ENCODE peak calls at places on chromosome 16, in four cellular contexts. D is transverse colon, R is tibial nerve, S is astrocyte. W is an unnamed sample.

GRCh38 chr16:88315543-88316105 is 67.1 kb upstream of the ZNF469 start:
- DNase-seq in S (peak), R (no peak), D (peak), W (peak)

GRCh38 chr16:268141-269053 is 7.3 kb downstream of the RGS11 start:
- DNase-seq in D (peak), S (no peak), R (no peak), W (no peak)

GRCh38 chr16:78504391-78504945 is 405.0 kb downstream of the WWOX start:
- DNase-seq in S (no peak), D (peak), R (peak), W (no peak)

GRCh38 chr16:85055503-85056210 is 28.1 kb downstream of the KIAA0513 start:
- DNase-seq in S (peak), D (peak), R (peak), W (peak)

GRCh38 chr16:77840623-77841274 is 52.4 kb downstream of the VAT1L start:
- DNase-seq in D (no peak), S (peak), R (no peak), W (peak)

GRCh38 chr16:70573451-70574121 is 50.0 kb downstream of the SF3B3 start:
- DNase-seq in S (peak), D (no peak), R (peak), W (peak)

GRCh38 chr16:1101133-1101532 is 5.1 kb upstream of the C1QTNF8 start:
- DNase-seq in S (no peak), D (no peak), R (no peak), W (no peak)

GRCh38 chr16:1435921-1436697 is 5.2 kb downstream of the PERCC1 start:
- DNase-seq in R (no peak), D (no peak), S (no peak), W (no peak)

GRCh38 chr16:50821586-50821985 is 79.7 kb downstream of the CYLD start:
- DNase-seq in D (no peak), S (no peak), R (no peak), W (no peak)

GRCh38 chr16:75593825-75594820 is 27.9 kb downstream of the GABARAPL2 start:
- DNase-seq in D (no peak), R (no peak), S (peak), W (peak)

GRCh38 chr16:28883221-28883996 is 5.1 kb downstream of the ATP2A1 start:
- DNase-seq in D (no peak), R (no peak), S (no peak), W (no peak)

GRCh38 chr16:35596467-35596866 is 2137.1 kb downstream of the TP53TG3F start:
- DNase-seq in R (no peak), S (no peak), D (no peak), W (no peak)

GRCh38 chr16:49650603-49651002 is 205.3 kb downstream of the ZNF423 start:
- DNase-seq in S (no peak), D (no peak), R (no peak), W (no peak)

GRCh38 chr16:66270333-66270927 is 96.1 kb upstream of the CDH5 start:
- DNase-seq in R (peak), D (peak), S (no peak), W (no peak)

GRCh38 chr16:83937922-83938875 is 14.8 kb upstream of the OSGIN1 start:
- DNase-seq in D (no peak), S (no peak), R (no peak), W (no peak)

GRCh38 chr16:85926370-85926769 is 27.4 kb downstream of the IRF8 start:
- DNase-seq in D (no peak), R (no peak), S (no peak), W (no peak)

GRCh38 chr16:89055894-89056555 is 37.6 kb upstream of the ACSF3 start:
- DNase-seq in R (no peak), D (no peak), S (no peak), W (no peak)

GRCh38 chr16:2700786-2701185 is 18.5 kb downstream of the KCTD5 start:
- DNase-seq in D (no peak), S (no peak), R (no peak), W (no peak)

GRCh38 chr16:86772671-86773338 is 194.5 kb downstream of the FOXL1 start:
- DNase-seq in S (peak), R (no peak), D (no peak), W (no peak)

GRCh38 chr16:80346160-80346632 is 194.6 kb upstream of the DYNLRB2 start:
- DNase-seq in S (no peak), D (no peak), R (no peak), W (no peak)

GRCh38 chr16:67296422-67296821 is 17.1 kb downstream of the PLEKHG4 start:
- DNase-seq in S (peak), D (no peak), R (no peak), W (no peak)

GRCh38 chr16:73172621-73173312 is 124.8 kb upstream of the ZFHX3 start:
- DNase-seq in D (peak), R (peak), S (peak), W (peak)

GRCh38 chr16:84015399-84015798 is 27.2 kb downstream of the SLC38A8 start:
- DNase-seq in D (no peak), S (no peak), R (no peak), W (no peak)

GRCh38 chr16:29978081-29978480 is 4.4 kb downstream of the TAOK2 start:
- DNase-seq in D (no peak), R (no peak), S (no peak), W (no peak)

GRCh38 chr16:72434159-72434558 is 262.2 kb upstream of the PMFBP1 start:
- DNase-seq in D (no peak), S (peak), R (no peak), W (no peak)

GRCh38 chr16:285146-286055 is 2.4 kb downstream of the PDIA2 start:
- DNase-seq in D (no peak), S (no peak), R (no peak), W (no peak)

GRCh38 chr16:47043970-47044684 is 70.7 kb upstream of the DNAJA2 start:
- DNase-seq in R (no peak), S (no peak), D (no peak), W (no peak)

GRCh38 chr16:77963185-77964044 is 58.9 kb upstream of the CLEC3A start:
- DNase-seq in S (peak), D (no peak), R (no peak), W (no peak)

GRCh38 chr16:87501117-87501516 is 8.3 kb upstream of the ZCCHC14 start:
- DNase-seq in S (no peak), D (no peak), R (no peak), W (no peak)

GRCh38 chr16:69691980-69692911 is 34.1 kb downstream of the NQO1 start:
- DNase-seq in R (no peak), D (no peak), S (peak), W (peak)

GRCh38 chr16:79651363-79651762 is 50.8 kb upstream of the MAF start:
- DNase-seq in D (peak), R (peak), S (peak), W (peak)

GRCh38 chr16:23967018-23967417 is 131.2 kb downstream of the PRKCB start:
- DNase-seq in S (no peak), D (no peak), R (no peak), W (no peak)

GRCh38 chr16:50396770-50397525 is 28.2 kb upstream of the BRD7 start:
- DNase-seq in R (no peak), D (no peak), S (peak), W (peak)

DNA sequence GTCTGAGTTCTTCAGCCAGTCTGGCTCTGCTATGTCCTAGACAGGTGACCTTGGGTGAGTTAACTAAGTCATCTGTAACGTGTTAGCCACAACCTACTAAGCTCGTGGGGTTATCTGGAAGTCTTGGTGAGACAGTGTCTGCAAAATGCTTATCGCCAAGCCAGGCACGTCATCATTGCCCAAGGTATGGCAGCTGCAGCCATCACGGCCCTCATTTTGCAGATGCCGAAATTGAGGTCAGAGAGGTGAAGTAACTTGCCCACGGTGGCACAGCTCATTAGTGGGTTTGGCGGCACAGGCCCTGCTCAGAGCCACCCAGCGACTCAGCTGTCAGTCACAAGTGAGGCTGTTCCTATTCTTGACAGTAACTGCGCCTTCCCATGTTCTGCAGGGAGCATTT is 79.8 kb downstream of the CMIP start:
- DNase-seq in D (no peak), R (no peak), S (peak), W (no peak)
- H3K27ac ChIP-seq in D (no peak), R (no peak), S (no peak), W (peak)

GRCh38 chr16:11329891-11330290 is 15.4 kb upstream of the RMI2 start:
- DNase-seq in R (no peak), S (no peak), D (no peak), W (no peak)

GRCh38 chr16:11326737-11327276 is 18.5 kb upstream of the RMI2 start:
- DNase-seq in D (no peak), R (no peak), S (no peak), W (no peak)

GRCh38 chr16:11327277-11328171 is 17.7 kb upstream of the RMI2 start:
- DNase-seq in S (no peak), D (peak), R (no peak), W (no peak)

GRCh38 chr16:11329080-11329491 is 16.2 kb upstream of the RMI2 start:
- DNase-seq in D (no peak), S (no peak), R (no peak), W (no peak)

DNA sequence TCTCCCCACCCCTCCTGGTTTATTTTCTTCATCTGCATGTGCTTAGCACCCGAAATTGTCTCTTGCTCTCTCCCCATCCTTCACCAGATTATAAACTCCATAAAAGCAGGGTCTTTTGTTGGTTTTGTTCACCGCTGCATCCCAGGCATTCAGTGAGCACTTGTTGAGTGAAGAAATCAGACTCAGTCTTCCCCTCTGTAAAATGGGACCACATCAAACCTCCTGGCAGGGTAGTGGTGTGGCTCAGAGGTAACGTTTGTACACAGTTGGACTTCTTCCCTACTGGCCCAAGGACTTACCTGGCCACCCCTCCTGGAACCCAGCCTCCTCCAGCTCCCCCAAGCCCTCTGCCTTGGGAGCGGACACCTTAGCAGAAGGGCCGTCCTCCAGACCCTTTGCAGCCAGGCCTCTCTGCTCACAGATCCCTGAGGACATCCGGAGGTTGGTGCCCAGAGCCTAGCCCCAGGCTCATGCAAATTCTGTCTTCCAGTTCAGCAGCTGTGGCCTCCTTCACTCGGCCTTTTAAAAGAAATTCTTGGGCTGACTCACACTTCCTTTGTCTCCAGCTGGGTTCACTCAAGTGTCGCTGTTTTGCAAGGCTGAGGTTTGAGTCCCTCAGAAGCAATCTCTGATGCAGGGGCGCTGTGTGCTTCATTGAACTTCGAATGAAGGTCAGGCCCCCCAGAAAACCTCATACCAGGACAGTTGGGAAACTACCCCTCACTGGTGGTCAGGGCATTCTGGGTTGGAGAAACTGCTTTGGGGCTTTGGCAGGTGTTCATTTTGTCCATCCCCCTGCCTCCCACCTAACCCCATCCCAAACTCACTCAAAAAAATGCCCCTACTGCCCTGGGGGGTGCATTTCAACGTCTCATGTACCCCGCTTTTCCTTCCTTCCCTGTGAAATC is 16.8 kb upstream of the RMI2 start:
- DNase-seq in D (peak), R (peak), S (peak), W (peak)
- H3K27ac ChIP-seq in D (peak), R (peak), S (peak), W (no peak)

GRCh38 chr16:56424404-56424765 is 960 bp downstream of the AMFR start:
- DNase-seq in R (no peak), S (no peak), D (no peak), W (no peak)
- H3K27ac ChIP-seq in R (peak), S (peak), D (peak), W (peak)

GRCh38 chr16:27269300-27270150 is 953 bp upstream of the NSMCE1 start:
- DNase-seq in S (no peak), D (no peak), R (no peak), W (no peak)
- H3K27ac ChIP-seq in S (no peak), D (peak), R (peak), W (peak)